ENCODE peak calls at places on chromosomes 12 and 14, in ten cellular contexts. One of them, this sample, is unnamed.

GRCh38 chr14:104355949-104356737 is 217.8 kb downstream of the KIF26A start:
- DNase-seq in heart right ventricle: no peak
- DNase-seq in tibial artery: peak
- DNase-seq in pancreas: no peak
- DNase-seq in OCI-LY7: no peak
- DNase-seq in colonic mucosa: no peak
- DNase-seq in cardiac muscle cell: no peak
- DNase-seq in dorsolateral prefrontal cortex: peak
- DNase-seq in suprapubic skin: peak
- DNase-seq in uterus: no peak
- DNase-seq in this sample: no peak

GRCh38 chr14:90396342-90397339 is at the start of gene CALM1:
- DNase-seq in heart right ventricle: peak
- DNase-seq in tibial artery: peak
- DNase-seq in pancreas: peak
- DNase-seq in OCI-LY7: peak
- DNase-seq in colonic mucosa: peak
- DNase-seq in cardiac muscle cell: peak
- DNase-seq in dorsolateral prefrontal cortex: peak
- DNase-seq in suprapubic skin: peak
- DNase-seq in uterus: peak
- DNase-seq in this sample: peak

GRCh38 chr12:42648061-42648460 is 58.5 kb upstream of the PRICKLE1 start:
- DNase-seq in heart right ventricle: no peak
- DNase-seq in tibial artery: no peak
- DNase-seq in pancreas: no peak
- DNase-seq in OCI-LY7: no peak
- DNase-seq in colonic mucosa: no peak
- DNase-seq in cardiac muscle cell: no peak
- DNase-seq in dorsolateral prefrontal cortex: no peak
- DNase-seq in suprapubic skin: no peak
- DNase-seq in uterus: no peak
- DNase-seq in this sample: no peak

GRCh38 chr12:98838282-98838681 is 193.2 kb downstream of the APAF1 start:
- DNase-seq in heart right ventricle: no peak
- DNase-seq in tibial artery: no peak
- DNase-seq in pancreas: no peak
- DNase-seq in OCI-LY7: no peak
- DNase-seq in colonic mucosa: no peak
- DNase-seq in cardiac muscle cell: no peak
- DNase-seq in dorsolateral prefrontal cortex: peak
- DNase-seq in suprapubic skin: no peak
- DNase-seq in uterus: no peak
- DNase-seq in this sample: no peak

GRCh38 chr12:73424484-73424883 is 1113.2 kb upstream of the ATXN7L3B start:
- DNase-seq in heart right ventricle: no peak
- DNase-seq in tibial artery: no peak
- DNase-seq in pancreas: no peak
- DNase-seq in OCI-LY7: no peak
- DNase-seq in colonic mucosa: no peak
- DNase-seq in cardiac muscle cell: no peak
- DNase-seq in dorsolateral prefrontal cortex: no peak
- DNase-seq in suprapubic skin: no peak
- DNase-seq in uterus: no peak
- DNase-seq in this sample: no peak

GRCh38 chr12:46824709-46825108 is 1.1 kb downstream of the SLC38A4 start:
- DNase-seq in heart right ventricle: no peak
- DNase-seq in tibial artery: no peak
- DNase-seq in pancreas: no peak
- DNase-seq in OCI-LY7: no peak
- DNase-seq in colonic mucosa: no peak
- DNase-seq in cardiac muscle cell: no peak
- DNase-seq in dorsolateral prefrontal cortex: no peak
- DNase-seq in suprapubic skin: no peak
- DNase-seq in uterus: no peak
- DNase-seq in this sample: no peak

GRCh38 chr12:98513379-98514318 is 1.7 kb upstream of the TMPO start:
- DNase-seq in heart right ventricle: no peak
- DNase-seq in tibial artery: no peak
- DNase-seq in pancreas: no peak
- DNase-seq in OCI-LY7: peak
- DNase-seq in colonic mucosa: peak
- DNase-seq in cardiac muscle cell: no peak
- DNase-seq in dorsolateral prefrontal cortex: no peak
- DNase-seq in suprapubic skin: no peak
- DNase-seq in uterus: no peak
- DNase-seq in this sample: no peak

GRCh38 chr12:50088577-50089335 is 3.6 kb downstream of the SMARCD1 start:
- DNase-seq in heart right ventricle: peak
- DNase-seq in tibial artery: no peak
- DNase-seq in pancreas: no peak
- DNase-seq in OCI-LY7: peak
- DNase-seq in colonic mucosa: peak
- DNase-seq in cardiac muscle cell: peak
- DNase-seq in dorsolateral prefrontal cortex: no peak
- DNase-seq in suprapubic skin: no peak
- DNase-seq in uterus: no peak
- DNase-seq in this sample: peak

GRCh38 chr14:75911883-75912282 is 69.9 kb downstream of the TGFB3 start:
- DNase-seq in heart right ventricle: no peak
- DNase-seq in tibial artery: no peak
- DNase-seq in pancreas: no peak
- DNase-seq in OCI-LY7: no peak
- DNase-seq in colonic mucosa: peak
- DNase-seq in cardiac muscle cell: peak
- DNase-seq in dorsolateral prefrontal cortex: peak
- DNase-seq in suprapubic skin: no peak
- DNase-seq in uterus: no peak
- DNase-seq in this sample: no peak

GRCh38 chr14:30242742-30243141 is 315.1 kb upstream of the PRKD1 start:
- DNase-seq in heart right ventricle: no peak
- DNase-seq in tibial artery: no peak
- DNase-seq in pancreas: no peak
- DNase-seq in OCI-LY7: no peak
- DNase-seq in colonic mucosa: no peak
- DNase-seq in cardiac muscle cell: no peak
- DNase-seq in dorsolateral prefrontal cortex: no peak
- DNase-seq in suprapubic skin: no peak
- DNase-seq in uterus: no peak
- DNase-seq in this sample: no peak

GRCh38 chr12:19288603-19289244 is 150.6 kb upstream of the AEBP2 start:
- DNase-seq in heart right ventricle: no peak
- DNase-seq in tibial artery: no peak
- DNase-seq in pancreas: no peak
- DNase-seq in OCI-LY7: peak
- DNase-seq in colonic mucosa: no peak
- DNase-seq in cardiac muscle cell: peak
- DNase-seq in dorsolateral prefrontal cortex: no peak
- DNase-seq in suprapubic skin: no peak
- DNase-seq in uterus: no peak
- DNase-seq in this sample: peak

GRCh38 chr12:75553398-75553797 is 42.0 kb upstream of the KRR1 start:
- DNase-seq in heart right ventricle: no peak
- DNase-seq in tibial artery: no peak
- DNase-seq in pancreas: no peak
- DNase-seq in OCI-LY7: no peak
- DNase-seq in colonic mucosa: no peak
- DNase-seq in cardiac muscle cell: peak
- DNase-seq in dorsolateral prefrontal cortex: no peak
- DNase-seq in suprapubic skin: no peak
- DNase-seq in uterus: no peak
- DNase-seq in this sample: peak

GRCh38 chr12:23464241-23464812 is 485.1 kb downstream of the SOX5 start:
- DNase-seq in heart right ventricle: no peak
- DNase-seq in tibial artery: no peak
- DNase-seq in pancreas: no peak
- DNase-seq in OCI-LY7: no peak
- DNase-seq in colonic mucosa: no peak
- DNase-seq in cardiac muscle cell: no peak
- DNase-seq in dorsolateral prefrontal cortex: no peak
- DNase-seq in suprapubic skin: no peak
- DNase-seq in uterus: no peak
- DNase-seq in this sample: no peak

GRCh38 chr12:68411371-68411770 is 79.2 kb upstream of the MDM1 start:
- DNase-seq in heart right ventricle: no peak
- DNase-seq in tibial artery: no peak
- DNase-seq in pancreas: no peak
- DNase-seq in OCI-LY7: no peak
- DNase-seq in colonic mucosa: no peak
- DNase-seq in cardiac muscle cell: no peak
- DNase-seq in dorsolateral prefrontal cortex: no peak
- DNase-seq in suprapubic skin: no peak
- DNase-seq in uterus: no peak
- DNase-seq in this sample: no peak
- TF ChIP-seq CTCF in heart right ventricle: no peak
- TF ChIP-seq CTCF in tibial artery: no peak
- TF ChIP-seq CTCF in pancreas: no peak
- TF ChIP-seq CTCF in OCI-LY7: no peak
- TF ChIP-seq CTCF in colonic mucosa: no peak
- TF ChIP-seq CTCF in cardiac muscle cell: no peak
- TF ChIP-seq CTCF in dorsolateral prefrontal cortex: no peak
- TF ChIP-seq CTCF in suprapubic skin: no peak
- TF ChIP-seq CTCF in uterus: no peak
- TF ChIP-seq CTCF in this sample: no peak

GRCh38 chr12:15590180-15590826 is 198.9 kb downstream of the EPS8 start:
- DNase-seq in heart right ventricle: peak
- DNase-seq in tibial artery: peak
- DNase-seq in pancreas: peak
- DNase-seq in OCI-LY7: peak
- DNase-seq in colonic mucosa: peak
- DNase-seq in cardiac muscle cell: peak
- DNase-seq in dorsolateral prefrontal cortex: peak
- DNase-seq in suprapubic skin: no peak
- DNase-seq in uterus: peak
- DNase-seq in this sample: peak
- H3K4me3 ChIP-seq in heart right ventricle: peak
- H3K4me3 ChIP-seq in tibial artery: peak
- H3K4me3 ChIP-seq in pancreas: no peak
- H3K4me3 ChIP-seq in OCI-LY7: no peak
- H3K4me3 ChIP-seq in colonic mucosa: peak
- H3K4me3 ChIP-seq in cardiac muscle cell: no peak
- H3K4me3 ChIP-seq in dorsolateral prefrontal cortex: peak
- H3K4me3 ChIP-seq in suprapubic skin: peak
- H3K4me3 ChIP-seq in uterus: peak
- H3K4me3 ChIP-seq in this sample: peak

GRCh38 chr12:96093543-96094196 is 58.3 kb upstream of the LTA4H start:
- DNase-seq in heart right ventricle: no peak
- DNase-seq in tibial artery: no peak
- DNase-seq in pancreas: no peak
- DNase-seq in OCI-LY7: no peak
- DNase-seq in colonic mucosa: no peak
- DNase-seq in cardiac muscle cell: no peak
- DNase-seq in dorsolateral prefrontal cortex: no peak
- DNase-seq in suprapubic skin: no peak
- DNase-seq in uterus: no peak
- DNase-seq in this sample: no peak

GRCh38 chr12:96094201-96094600 is 58.8 kb upstream of the LTA4H start:
- DNase-seq in heart right ventricle: peak
- DNase-seq in tibial artery: no peak
- DNase-seq in pancreas: no peak
- DNase-seq in OCI-LY7: no peak
- DNase-seq in colonic mucosa: no peak
- DNase-seq in cardiac muscle cell: no peak
- DNase-seq in dorsolateral prefrontal cortex: no peak
- DNase-seq in suprapubic skin: no peak
- DNase-seq in uterus: no peak
- DNase-seq in this sample: peak

GRCh38 chr12:96091833-96092232 is 56.4 kb upstream of the LTA4H start:
- DNase-seq in heart right ventricle: no peak
- DNase-seq in tibial artery: no peak
- DNase-seq in pancreas: no peak
- DNase-seq in OCI-LY7: peak
- DNase-seq in colonic mucosa: no peak
- DNase-seq in cardiac muscle cell: no peak
- DNase-seq in dorsolateral prefrontal cortex: no peak
- DNase-seq in suprapubic skin: no peak
- DNase-seq in uterus: no peak
- DNase-seq in this sample: peak
- TF ChIP-seq CTCF in heart right ventricle: no peak
- TF ChIP-seq CTCF in tibial artery: no peak
- TF ChIP-seq CTCF in pancreas: no peak
- TF ChIP-seq CTCF in OCI-LY7: peak
- TF ChIP-seq CTCF in colonic mucosa: no peak
- TF ChIP-seq CTCF in cardiac muscle cell: no peak
- TF ChIP-seq CTCF in dorsolateral prefrontal cortex: no peak
- TF ChIP-seq CTCF in suprapubic skin: no peak
- TF ChIP-seq CTCF in uterus: no peak
- TF ChIP-seq CTCF in this sample: peak

GRCh38 chr12:22282283-22282682 is 52.2 kb downstream of the ST8SIA1 start:
- DNase-seq in heart right ventricle: no peak
- DNase-seq in tibial artery: no peak
- DNase-seq in pancreas: no peak
- DNase-seq in OCI-LY7: no peak
- DNase-seq in colonic mucosa: no peak
- DNase-seq in cardiac muscle cell: no peak
- DNase-seq in dorsolateral prefrontal cortex: no peak
- DNase-seq in suprapubic skin: no peak
- DNase-seq in uterus: peak
- DNase-seq in this sample: peak

GRCh38 chr12:22283508-22283907 is 51.0 kb downstream of the ST8SIA1 start:
- DNase-seq in heart right ventricle: no peak
- DNase-seq in tibial artery: no peak
- DNase-seq in pancreas: no peak
- DNase-seq in OCI-LY7: no peak
- DNase-seq in colonic mucosa: no peak
- DNase-seq in cardiac muscle cell: no peak
- DNase-seq in dorsolateral prefrontal cortex: no peak
- DNase-seq in suprapubic skin: no peak
- DNase-seq in uterus: no peak
- DNase-seq in this sample: no peak

GRCh38 chr12:22285871-22286270 is 48.6 kb downstream of the ST8SIA1 start:
- DNase-seq in heart right ventricle: no peak
- DNase-seq in tibial artery: no peak
- DNase-seq in pancreas: no peak
- DNase-seq in OCI-LY7: no peak
- DNase-seq in colonic mucosa: no peak
- DNase-seq in cardiac muscle cell: no peak
- DNase-seq in dorsolateral prefrontal cortex: no peak
- DNase-seq in suprapubic skin: no peak
- DNase-seq in uterus: no peak
- DNase-seq in this sample: no peak

GRCh38 chr12:22284871-22285270 is 49.6 kb downstream of the ST8SIA1 start:
- DNase-seq in heart right ventricle: no peak
- DNase-seq in tibial artery: no peak
- DNase-seq in pancreas: no peak
- DNase-seq in OCI-LY7: no peak
- DNase-seq in colonic mucosa: no peak
- DNase-seq in cardiac muscle cell: no peak
- DNase-seq in dorsolateral prefrontal cortex: no peak
- DNase-seq in suprapubic skin: no peak
- DNase-seq in uterus: no peak
- DNase-seq in this sample: peak

GRCh38 chr12:22283006-22283506 is 51.5 kb downstream of the ST8SIA1 start:
- DNase-seq in heart right ventricle: no peak
- DNase-seq in tibial artery: no peak
- DNase-seq in pancreas: no peak
- DNase-seq in OCI-LY7: no peak
- DNase-seq in colonic mucosa: no peak
- DNase-seq in cardiac muscle cell: no peak
- DNase-seq in dorsolateral prefrontal cortex: no peak
- DNase-seq in suprapubic skin: no peak
- DNase-seq in uterus: no peak
- DNase-seq in this sample: peak
- H3K4me3 ChIP-seq in heart right ventricle: no peak
- H3K4me3 ChIP-seq in tibial artery: no peak
- H3K4me3 ChIP-seq in pancreas: no peak
- H3K4me3 ChIP-seq in OCI-LY7: no peak
- H3K4me3 ChIP-seq in colonic mucosa: no peak
- H3K4me3 ChIP-seq in cardiac muscle cell: no peak
- H3K4me3 ChIP-seq in dorsolateral prefrontal cortex: no peak
- H3K4me3 ChIP-seq in suprapubic skin: no peak
- H3K4me3 ChIP-seq in uterus: no peak
- H3K4me3 ChIP-seq in this sample: no peak

This sample was measured in bronchial epithelial cell.